ENCODE peak calls at places on chromosomes 2 and 18, in five cellular contexts. O, Y, Q, L and G are unnamed samples.

GRCh38 chr2:1603059-1603458 is 141.3 kb downstream of the PXDN start:
- DNase-seq in O (no peak), Y (no peak), Q (no peak), L (no peak), G (no peak)

GRCh38 chr2:29262681-29263260 is 147.6 kb downstream of the CLIP4 start:
- DNase-seq in O (no peak), Y (no peak), Q (no peak), L (no peak), G (peak)

GRCh38 chr2:65557616-65558573 is 125.5 kb upstream of the SPRED2 start:
- DNase-seq in O (no peak), Y (no peak), Q (no peak), L (no peak), G (no peak)

GRCh38 chr2:179511105-179511504 is 246.5 kb upstream of the SESTD1 start:
- DNase-seq in O (no peak), Y (no peak), Q (no peak), L (no peak), G (no peak)

GRCh38 chr2:12261993-12262680 is 454.6 kb upstream of the TRIB2 start:
- DNase-seq in O (no peak), Y (no peak), Q (no peak), L (no peak), G (no peak)

GRCh38 chr2:159272166-159272565 is 14.3 kb downstream of the WDSUB1 start:
- DNase-seq in O (no peak), Y (no peak), Q (no peak), L (no peak), G (no peak)

GRCh38 chr2:158753561-158754302 is 41.4 kb upstream of the DAPL1 start:
- DNase-seq in O (peak), Y (peak), Q (no peak), L (peak), G (peak)

GRCh38 chr2:20561703-20562454 is 89.0 kb downstream of the HS1BP3 start:
- DNase-seq in O (no peak), Y (peak), Q (no peak), L (no peak), G (no peak)

GRCh38 chr18:77062518-77063003 is 70.0 kb downstream of the MBP start:
- DNase-seq in O (no peak), Y (no peak), Q (peak), L (no peak), G (no peak)

GRCh38 chr18:57029761-57030160 is 117.1 kb upstream of the BOD1L2 start:
- DNase-seq in O (peak), Y (no peak), Q (no peak), L (no peak), G (no peak)

GRCh38 chr18:364221-364620 is 96.4 kb upstream of the THOC1 start:
- DNase-seq in O (no peak), Y (no peak), Q (no peak), L (no peak), G (no peak)

GRCh38 chr2:96156011-96156820 is 11.0 kb upstream of the DUSP2 start:
- DNase-seq in O (no peak), Y (no peak), Q (no peak), L (no peak), G (peak)

GRCh38 chr2:223052710-223053261 is 796 bp downstream of the KCNE4 start:
- DNase-seq in O (no peak), Y (no peak), Q (no peak), L (no peak), G (no peak)

GRCh38 chr2:203934006-203934632 is 2.4 kb upstream of the ICOS start:
- DNase-seq in O (no peak), Y (no peak), Q (no peak), L (no peak), G (no peak)

GRCh38 chr18:37544713-37545112 is 20.9 kb downstream of the CELF4 start:
- DNase-seq in O (no peak), Y (no peak), Q (no peak), L (no peak), G (no peak)

GRCh38 chr2:140529706-140530105 is 1601.1 kb downstream of the LRP1B start:
- DNase-seq in O (no peak), Y (no peak), Q (no peak), L (no peak), G (no peak)

GRCh38 chr2:113018509-113018908 is 13.2 kb downstream of the IL36A start:
- DNase-seq in O (no peak), Y (no peak), Q (no peak), L (no peak), G (no peak)

GRCh38 chr2:239396881-239397681 is 3.7 kb downstream of the HDAC4 start:
- DNase-seq in O (no peak), Y (no peak), Q (no peak), L (no peak), G (no peak)

DNA sequence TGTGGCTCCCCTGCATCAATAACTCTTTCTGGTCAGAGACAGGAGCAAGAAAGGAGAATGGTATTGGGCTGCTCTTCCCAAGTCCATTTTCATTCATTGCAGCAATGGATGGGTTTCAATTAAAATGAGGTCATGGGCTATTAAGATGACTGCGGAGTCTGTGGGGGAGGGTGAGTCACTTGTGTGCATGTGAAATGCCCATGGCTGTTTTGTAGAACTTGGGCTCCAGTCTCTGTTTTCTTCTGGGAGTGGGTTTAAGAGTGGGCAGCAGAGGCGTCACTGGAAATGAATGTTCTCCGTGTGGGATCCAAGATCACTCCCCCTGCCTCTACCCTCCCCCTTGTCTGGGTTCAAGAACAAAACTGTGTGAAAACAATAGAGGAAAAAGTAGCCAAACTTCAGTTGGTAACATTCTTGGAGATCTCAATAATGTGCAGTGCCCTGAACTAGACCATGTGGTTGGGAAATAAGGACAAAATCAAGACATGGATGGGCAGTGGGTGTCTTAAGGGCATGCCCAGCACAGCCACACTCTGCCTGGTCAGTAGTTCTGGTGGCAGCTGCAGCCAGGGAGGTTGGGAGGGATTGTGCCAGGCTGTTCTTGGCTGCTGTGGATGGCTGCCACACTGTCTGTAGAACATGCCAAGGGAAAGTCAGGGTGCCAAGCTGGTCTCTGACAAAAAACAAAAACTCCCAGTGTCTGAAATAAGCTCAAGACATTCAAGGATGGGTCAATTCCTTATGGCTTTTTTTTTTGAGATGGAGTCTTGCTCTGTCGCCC is 68.2 kb upstream of the CXCR4 start:
- DNase-seq in O (no peak), Y (no peak), Q (no peak), L (no peak), G (no peak)
- TF ChIP-seq TAF1 in O (no peak), Y (no peak), Q (no peak), L (no peak), G (no peak)

DNA sequence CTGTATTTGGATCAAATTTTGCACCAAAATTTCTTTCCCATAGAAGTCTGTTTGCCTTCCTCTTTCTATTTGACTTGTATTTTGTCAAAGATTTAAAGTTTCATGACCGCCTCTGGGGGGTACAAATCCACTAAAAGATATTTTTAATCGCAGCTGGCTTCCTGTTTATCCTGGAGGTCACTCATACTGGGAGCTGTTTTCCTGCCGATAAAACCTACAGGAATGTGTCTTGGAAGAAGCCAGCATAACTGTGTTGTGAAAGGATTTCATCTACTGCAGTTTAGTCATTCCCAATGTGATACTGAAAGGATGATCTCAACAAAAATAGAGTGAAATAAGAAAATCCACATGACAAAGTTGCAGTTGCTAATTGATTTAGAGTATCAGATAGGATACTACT is 184.0 kb downstream of the RIT2 start:
- DNase-seq in O (no peak), Y (no peak), Q (no peak), L (no peak), G (no peak)
- H3K4me2 ChIP-seq in O (no peak), Y (no peak), Q (no peak), L (no peak), G (peak)

DNA sequence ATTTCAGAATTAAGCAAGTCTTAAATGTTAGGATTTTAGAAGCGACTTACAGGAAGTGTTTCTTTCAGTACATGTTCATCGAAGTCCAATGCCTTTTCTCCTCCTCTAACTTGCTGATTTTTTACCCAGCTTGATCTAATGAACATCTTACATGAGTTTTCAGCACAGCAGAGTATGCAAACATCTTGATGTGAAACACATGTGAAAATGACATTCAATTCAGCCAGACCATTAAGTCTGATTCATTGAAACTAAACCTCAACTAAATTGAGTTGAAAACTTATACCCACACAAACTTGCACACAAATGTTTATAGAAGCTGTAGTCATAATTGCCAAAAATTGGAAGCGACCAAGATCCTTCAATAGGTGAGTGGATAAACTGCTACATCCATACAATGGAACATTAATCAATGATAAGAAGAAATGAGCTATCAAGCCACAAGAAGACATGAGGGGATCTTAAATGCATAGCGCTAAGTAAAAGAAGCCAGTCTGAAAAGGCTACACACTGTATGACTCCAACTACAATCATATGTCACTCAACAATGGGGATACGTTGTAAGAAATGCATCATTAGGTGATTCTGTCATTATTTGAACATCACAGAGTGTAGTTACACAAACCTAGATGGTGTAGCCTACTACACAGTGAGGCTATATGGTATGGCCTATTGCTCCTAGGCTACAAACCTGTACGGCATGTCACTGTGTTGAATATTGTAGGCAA is 18.5 kb downstream of the PSTPIP2 start:
- DNase-seq in O (no peak), Y (no peak), Q (no peak), L (no peak), G (no peak)
- TF ChIP-seq TAF1 in O (no peak), Y (no peak), Q (no peak), L (no peak), G (no peak)

DNA sequence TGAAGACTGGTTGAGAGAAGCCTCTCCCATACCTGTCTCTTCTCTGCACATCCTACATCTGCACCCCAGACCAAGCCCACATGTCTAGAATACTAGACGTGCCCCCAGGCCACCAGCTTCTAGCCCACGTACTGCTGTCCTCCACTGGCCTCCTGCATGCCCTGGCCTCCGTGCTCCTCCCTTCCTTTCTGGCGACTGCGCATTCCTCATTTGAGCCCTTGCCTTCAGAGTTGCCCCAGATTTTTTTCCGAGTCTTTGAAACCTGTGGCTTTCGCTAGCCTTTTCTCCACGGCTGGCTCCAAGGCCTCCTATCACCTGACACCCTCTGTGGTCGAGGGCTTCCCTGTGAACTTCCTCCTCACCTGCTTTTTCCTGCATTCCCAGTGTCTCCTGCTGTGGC is 11.2 kb downstream of the RNF144A start:
- DNase-seq in O (no peak), Y (no peak), Q (no peak), L (peak), G (no peak)
- H3K4me2 ChIP-seq in O (no peak), Y (no peak), Q (no peak), L (no peak), G (no peak)

DNA sequence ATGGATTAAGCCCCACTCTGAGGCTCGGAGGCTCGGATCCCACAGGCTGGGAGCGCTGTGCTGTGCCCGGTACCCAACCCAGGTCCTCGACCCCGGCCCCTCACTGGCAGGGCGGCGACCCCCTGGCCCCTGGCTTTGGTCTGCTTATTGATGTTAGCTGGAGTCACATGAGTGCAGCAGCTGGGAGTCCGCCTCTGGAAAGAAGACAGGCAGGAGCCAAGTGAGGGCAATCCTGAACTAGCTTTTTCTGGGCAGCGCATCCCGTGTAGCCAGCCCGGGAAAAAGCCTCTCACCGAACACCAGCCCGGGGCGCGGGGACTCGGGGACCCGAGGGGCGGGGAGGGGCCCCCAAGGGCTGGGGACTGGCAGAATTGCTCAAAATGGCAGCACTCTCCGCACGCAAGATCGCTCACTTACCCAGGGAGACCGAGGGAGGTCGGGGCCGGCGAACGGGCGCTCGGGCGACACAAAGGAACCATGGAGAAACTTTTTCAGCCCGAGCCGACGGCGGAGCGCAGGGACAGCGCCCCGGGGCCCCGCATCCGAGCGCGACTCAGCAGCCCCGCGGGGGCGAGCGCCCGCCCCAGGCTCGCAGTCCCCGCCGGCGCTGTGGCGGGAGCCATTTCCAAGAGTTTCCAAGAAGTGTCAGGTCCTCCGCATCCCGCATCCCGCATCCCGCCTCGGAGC is 566 bp downstream of the TMEM200C start:
- DNase-seq in O (no peak), Y (no peak), Q (no peak), L (peak), G (peak)
- TF ChIP-seq TAF1 in O (no peak), Y (no peak), Q (no peak), L (peak), G (no peak)

GRCh38 chr2:104836837-104837236 is 17.1 kb upstream of the POU3F3 start:
- DNase-seq in O (no peak), Y (no peak), Q (no peak), L (no peak), G (no peak)
- H3K4me2 ChIP-seq in O (no peak), Y (no peak), Q (no peak), L (no peak), G (no peak)

DNA sequence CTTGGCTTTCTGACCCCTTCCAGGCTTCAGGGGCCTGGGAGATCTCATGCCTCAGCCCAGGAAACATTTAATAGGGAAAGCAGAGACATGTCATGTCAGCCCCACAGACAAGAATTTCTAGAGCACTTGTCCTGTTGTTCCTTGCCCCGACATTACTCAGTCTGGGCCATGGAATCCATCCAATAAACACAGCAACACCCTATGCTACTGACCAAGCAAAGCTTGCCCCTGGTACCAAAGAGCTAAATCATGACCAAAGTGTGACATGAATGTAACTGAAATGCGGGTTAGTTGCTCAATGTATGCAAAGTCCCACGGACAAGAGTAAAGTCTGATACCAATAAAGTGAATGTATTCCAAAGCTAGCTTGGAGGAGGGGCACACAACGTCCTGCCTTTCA is 35.1 kb downstream of the EHD3 start:
- DNase-seq in O (no peak), Y (no peak), Q (no peak), L (no peak), G (no peak)
- TF ChIP-seq TAF1 in O (no peak), Y (no peak), Q (no peak), L (no peak), G (no peak)

DNA sequence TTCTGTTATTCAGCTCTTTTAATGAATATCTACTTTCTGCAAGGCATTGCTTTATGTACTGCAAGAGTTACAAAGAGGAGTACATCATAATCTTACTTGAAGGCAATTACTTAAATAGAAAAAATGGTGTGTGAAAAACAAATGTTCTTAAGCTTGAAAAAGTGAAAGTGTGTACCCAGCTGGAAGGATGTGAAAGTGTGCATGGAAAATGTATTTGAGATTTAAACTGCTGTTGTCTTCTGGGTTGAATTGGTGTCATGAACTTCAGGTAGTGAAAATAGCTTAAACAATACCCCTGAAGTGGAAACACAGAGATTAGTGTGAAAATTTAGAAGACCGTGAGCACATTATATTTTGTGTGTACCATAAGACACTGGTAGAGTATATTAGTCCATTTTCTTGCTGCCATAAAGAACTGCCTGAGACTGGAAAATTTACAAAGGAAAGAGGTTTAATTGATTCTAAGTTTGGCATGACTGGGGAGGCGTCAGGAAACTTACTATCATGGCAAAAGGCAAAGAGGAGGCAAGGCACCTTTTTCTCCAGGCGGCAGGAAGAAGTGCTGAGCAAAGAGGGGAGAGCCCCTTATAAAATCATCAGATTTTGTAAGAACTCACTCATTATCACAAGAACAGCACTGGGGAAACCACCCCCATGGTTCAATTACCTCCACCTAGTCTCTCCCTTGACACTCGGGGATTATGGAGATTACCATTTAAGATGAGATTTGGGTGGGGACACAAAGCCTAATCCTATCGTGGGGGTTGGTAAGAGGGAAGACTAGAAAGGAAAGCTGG is 38.8 kb downstream of the SCN2A start:
- DNase-seq in O (no peak), Y (no peak), Q (no peak), L (no peak), G (no peak)
- H3K4me2 ChIP-seq in O (no peak), Y (no peak), Q (no peak), L (no peak), G (no peak)